ENCODE peak calls at places on chromosomes 1 and 21, in ten cellular contexts. C is activated naive CD4-positive, alpha-beta T cell treated with Interleukin-2 at 50 U/mL for 16 hours; T is DMS153; E is Ammon's horn; Y is EH; S is HCT116; I is nephron progenitor cell; V is NCI-H526 treated with DMSO at 0.1 percent for 48 hours; B is NCI-H1092 treated with DMSO at 0.1 percent for 48 hours; R is M059J. F is an unnamed sample.

GRCh38 chr1:30538906-30539855 is 184.2 kb downstream of the MATN1 start:
- DNase-seq in E (no peak), Y (no peak), I (no peak), V (no peak), S (no peak), C (no peak), R (no peak), B (no peak), T (no peak), F (no peak)

GRCh38 chr1:39808784-39809517 is 20.3 kb upstream of the BMP8B start:
- DNase-seq in T (no peak), S (no peak), E (no peak), Y (peak; percentile 27), V (no peak), C (no peak), R (no peak), I (no peak), B (no peak), F (no peak)

GRCh38 chr1:232998646-232999045 is 48.2 kb downstream of the NTPCR start:
- DNase-seq in R (no peak), C (no peak), E (no peak), B (no peak), V (no peak), S (no peak), I (no peak), Y (no peak), T (no peak), F (no peak)

GRCh38 chr1:241749041-241749798 is 97.1 kb downstream of the WDR64 start:
- DNase-seq in T (no peak), C (no peak), E (no peak), R (peak; percentile 66), B (no peak), Y (peak; percentile 48), I (no peak), V (no peak), S (no peak), F (peak; percentile 25)

GRCh38 chr1:40796939-40797667 is 13.5 kb downstream of the KCNQ4 start:
- DNase-seq in C (no peak), T (no peak), E (no peak), B (no peak), Y (peak; percentile 63), I (no peak), S (no peak), R (peak; percentile 77), V (no peak), F (no peak)

GRCh38 chr1:160427625-160428024 is 27.3 kb downstream of the VANGL2 start:
- DNase-seq in B (no peak), I (no peak), R (no peak), V (no peak), E (no peak), Y (no peak), C (no peak), T (no peak), S (no peak), F (no peak)

GRCh38 chr1:220113136-220113695 is 19.3 kb downstream of the IARS2 start:
- DNase-seq in S (no peak), E (no peak), V (no peak), T (no peak), Y (peak; percentile 35), B (no peak), C (peak; percentile 15), I (no peak), R (peak; percentile 38), F (peak; percentile 43)

GRCh38 chr1:15531003-15531402 is 4.4 kb downstream of the DNAJC16 start:
- DNase-seq in S (no peak), T (no peak), R (no peak), I (no peak), B (no peak), E (no peak), C (no peak), V (no peak), Y (no peak), F (no peak)

GRCh38 chr1:17559618-17560419 is 20.3 kb downstream of the ARHGEF10L start:
- DNase-seq in C (no peak), E (no peak), B (no peak), I (no peak), Y (no peak), S (no peak), V (no peak), R (peak; percentile 36), T (no peak), F (no peak)

GRCh38 chr1:183051546-183051945 is 28.3 kb downstream of the LAMC1 start:
- DNase-seq in S (no peak), R (peak; percentile 75), T (no peak), E (no peak), I (no peak), Y (peak; percentile 72), C (no peak), B (no peak), V (no peak), F (peak; percentile 43)

GRCh38 chr1:204858381-204858821 is 12.3 kb upstream of the NFASC start:
- DNase-seq in R (peak; percentile 35), T (peak; percentile 58), C (no peak), V (no peak), I (peak; percentile 56), B (peak; percentile 29), Y (no peak), E (no peak), S (no peak), F (no peak)

GRCh38 chr1:48552420-48552819 is 80.4 kb upstream of the SPATA6 start:
- DNase-seq in B (peak; percentile 7), R (peak; percentile 1), V (no peak), T (no peak), I (no peak), E (peak; percentile 44), Y (no peak), C (no peak), S (peak; percentile 10), F (peak; percentile 28)

GRCh38 chr1:7549693-7550161 is 221.4 kb upstream of the VAMP3 start:
- DNase-seq in C (peak; percentile 4), E (no peak), V (no peak), I (no peak), T (no peak), Y (peak; percentile 30), B (no peak), R (peak; percentile 83), S (no peak), F (no peak)

GRCh38 chr1:91857557-91858239 is 28.3 kb downstream of the TGFBR3 start:
- DNase-seq in E (no peak), T (no peak), I (no peak), B (no peak), S (no peak), Y (no peak), C (no peak), R (no peak), V (no peak), F (no peak)

GRCh38 chr1:24909388-24909898 is 20.6 kb downstream of the RUNX3 start:
- DNase-seq in B (no peak), V (no peak), I (peak; percentile 72), S (no peak), R (no peak), C (no peak), Y (peak; percentile 46), E (peak; percentile 59), T (no peak), F (peak; percentile 45)

GRCh38 chr1:14160766-14161165 is 437.7 kb upstream of the KAZN start:
- DNase-seq in V (no peak), B (no peak), C (no peak), I (no peak), T (no peak), R (peak; percentile 42), Y (no peak), S (no peak), E (no peak), F (no peak)

GRCh38 chr1:245180496-245180895 is 25.7 kb downstream of the KIF26B start:
- DNase-seq in I (no peak), V (no peak), B (peak; percentile 45), S (no peak), Y (peak; percentile 10), E (no peak), C (no peak), T (no peak), R (peak; percentile 15), F (no peak)

GRCh38 chr1:206672011-206672688 is 12.6 kb upstream of the MAPKAPK2 start:
- DNase-seq in B (no peak), V (no peak), E (no peak), T (peak; percentile 59), I (no peak), C (no peak), S (no peak), R (no peak), Y (no peak), F (no peak)

GRCh38 chr1:10074059-10074854 is 41.5 kb downstream of the UBE4B start:
- DNase-seq in E (peak; percentile 74), V (no peak), S (no peak), R (peak; percentile 97), B (no peak), I (no peak), Y (peak; percentile 98), T (no peak), C (peak; percentile 69), F (peak; percentile 94)

GRCh38 chr21:33685613-33686197 is 43.4 kb downstream of the ITSN1 start:
- DNase-seq in R (peak; percentile 90), I (no peak), E (no peak), B (no peak), C (no peak), S (no peak), T (no peak), Y (peak; percentile 89), V (no peak), F (peak; percentile 76)

GRCh38 chr1:67840449-67840848 is 7.2 kb upstream of the GNG12 start:
- DNase-seq in V (no peak), I (no peak), C (no peak), Y (peak; percentile 95), E (no peak), S (no peak), T (no peak), R (peak; percentile 93), B (no peak), F (peak; percentile 86)

GRCh38 chr1:180921891-180922636 is 9.4 kb downstream of the KIAA1614 start:
- DNase-seq in V (no peak), S (no peak), T (no peak), E (no peak), B (no peak), Y (peak; percentile 23), R (no peak), C (no peak), I (no peak), F (no peak)

GRCh38 chr1:96973605-96974004 is 252.0 kb downstream of the PTBP2 start:
- DNase-seq in B (no peak), S (no peak), C (no peak), R (peak; percentile 68), Y (peak; percentile 64), T (no peak), I (no peak), E (no peak), V (no peak), F (no peak)

GRCh38 chr1:92998829-92999228 is 37.6 kb upstream of the DIPK1A start:
- DNase-seq in C (no peak), Y (no peak), E (no peak), I (no peak), S (no peak), B (no peak), T (no peak), V (no peak), R (no peak), F (no peak)

GRCh38 chr1:41698916-41699860 is 214.7 kb upstream of the EDN2 start:
- DNase-seq in V (no peak), T (no peak), E (no peak), B (no peak), R (no peak), Y (no peak), C (peak; percentile 23), S (no peak), I (no peak), F (no peak)

GRCh38 chr1:63435136-63435535 is 67.7 kb downstream of the ALG6 start:
- DNase-seq in R (no peak), C (no peak), T (no peak), E (no peak), Y (peak; percentile 6), V (no peak), I (no peak), S (no peak), B (no peak), F (peak; percentile 51)

GRCh38 chr1:7333576-7333975 is 437.5 kb upstream of the VAMP3 start:
- DNase-seq in I (no peak), Y (peak; percentile 7), C (no peak), R (no peak), V (peak; percentile 59), T (no peak), S (no peak), E (no peak), B (no peak), F (no peak)

GRCh38 chr1:201614262-201615015 is 75.5 kb downstream of the NAV1 start:
- DNase-seq in R (no peak), Y (peak; percentile 54), I (peak; percentile 89), T (no peak), V (no peak), E (no peak), S (no peak), B (no peak), C (no peak), F (peak; percentile 46)

F was measured in adipocyte.